ENCODE peak calls at places on chromosomes 3 and 15, in seven cellular contexts. One of them, this sample, is unnamed.

GRCh38 chr15:96066852-96067490 is 263.5 kb upstream of the NR2F2 start:
- DNase-seq in MG63: no peak
- DNase-seq in DMS53: no peak
- DNase-seq in putamen: no peak
- DNase-seq in ecto neural progenitor cell: no peak
- DNase-seq in GF-D8: peak
- DNase-seq in Jurkat, Clone E6-1: peak
- DNase-seq in this sample: no peak

GRCh38 chr3:28575748-28576589 is 227.3 kb upstream of the AZI2 start:
- DNase-seq in MG63: peak
- DNase-seq in DMS53: peak
- DNase-seq in putamen: peak
- DNase-seq in ecto neural progenitor cell: peak
- DNase-seq in GF-D8: no peak
- DNase-seq in Jurkat, Clone E6-1: no peak
- DNase-seq in this sample: no peak

GRCh38 chr15:77179541-77179998 is 108.7 kb upstream of the TSPAN3 start:
- DNase-seq in MG63: no peak
- DNase-seq in DMS53: no peak
- DNase-seq in putamen: no peak
- DNase-seq in ecto neural progenitor cell: no peak
- DNase-seq in GF-D8: no peak
- DNase-seq in Jurkat, Clone E6-1: peak
- DNase-seq in this sample: peak

GRCh38 chr3:36124118-36124796 is 256.0 kb upstream of the STAC start:
- DNase-seq in MG63: peak
- DNase-seq in DMS53: peak
- DNase-seq in putamen: no peak
- DNase-seq in ecto neural progenitor cell: peak
- DNase-seq in GF-D8: no peak
- DNase-seq in Jurkat, Clone E6-1: no peak
- DNase-seq in this sample: no peak

GRCh38 chr3:14177580-14178246 is 688 bp downstream of the XPC start:
- DNase-seq in MG63: no peak
- DNase-seq in DMS53: peak
- DNase-seq in putamen: peak
- DNase-seq in ecto neural progenitor cell: no peak
- DNase-seq in GF-D8: no peak
- DNase-seq in Jurkat, Clone E6-1: no peak
- DNase-seq in this sample: no peak

GRCh38 chr3:175094344-175094743 is 235.2 kb downstream of the NAALADL2 start:
- DNase-seq in MG63: no peak
- DNase-seq in DMS53: no peak
- DNase-seq in putamen: no peak
- DNase-seq in ecto neural progenitor cell: no peak
- DNase-seq in GF-D8: no peak
- DNase-seq in Jurkat, Clone E6-1: no peak
- DNase-seq in this sample: no peak

GRCh38 chr15:95875141-95875643 is 455.3 kb upstream of the NR2F2 start:
- DNase-seq in MG63: no peak
- DNase-seq in DMS53: no peak
- DNase-seq in putamen: no peak
- DNase-seq in ecto neural progenitor cell: no peak
- DNase-seq in GF-D8: peak
- DNase-seq in Jurkat, Clone E6-1: peak
- DNase-seq in this sample: peak

GRCh38 chr3:141261472-141262171 is 30.0 kb downstream of the PXYLP1 start:
- DNase-seq in MG63: no peak
- DNase-seq in DMS53: no peak
- DNase-seq in putamen: no peak
- DNase-seq in ecto neural progenitor cell: no peak
- DNase-seq in GF-D8: no peak
- DNase-seq in Jurkat, Clone E6-1: peak
- DNase-seq in this sample: peak

GRCh38 chr3:17912011-17912760 is 169.8 kb upstream of the TBC1D5 start:
- DNase-seq in MG63: no peak
- DNase-seq in DMS53: no peak
- DNase-seq in putamen: no peak
- DNase-seq in ecto neural progenitor cell: no peak
- DNase-seq in GF-D8: no peak
- DNase-seq in Jurkat, Clone E6-1: peak
- DNase-seq in this sample: peak

GRCh38 chr15:51796777-51797474 is 32.5 kb upstream of the TMOD3 start:
- DNase-seq in MG63: no peak
- DNase-seq in DMS53: peak
- DNase-seq in putamen: no peak
- DNase-seq in ecto neural progenitor cell: no peak
- DNase-seq in GF-D8: no peak
- DNase-seq in Jurkat, Clone E6-1: no peak
- DNase-seq in this sample: no peak

GRCh38 chr15:78898540-78898939 is 25.9 kb downstream of the MORF4L1 start:
- DNase-seq in MG63: no peak
- DNase-seq in DMS53: no peak
- DNase-seq in putamen: no peak
- DNase-seq in ecto neural progenitor cell: no peak
- DNase-seq in GF-D8: no peak
- DNase-seq in Jurkat, Clone E6-1: no peak
- DNase-seq in this sample: no peak